ENCODE peak calls at places on chromosomes 3 and 15, in four cellular contexts. One of them, this sample, is unnamed.

GRCh38 chr3:142645236-142645793 is 49.1 kb downstream of the PLS1 start:
- DNase-seq in GM10248: no peak
- DNase-seq in choroid plexus epithelial cell: peak
- DNase-seq in bronchial epithelial cell: peak
- DNase-seq in this sample: no peak

GRCh38 chr15:50182233-50183013 is 427 bp downstream of the SLC27A2 start:
- DNase-seq in choroid plexus epithelial cell: peak
- DNase-seq in GM10248: peak
- DNase-seq in bronchial epithelial cell: no peak
- DNase-seq in this sample: no peak

GRCh38 chr15:27861171-27861570 is 237.9 kb downstream of the OCA2 start:
- DNase-seq in GM10248: no peak
- DNase-seq in choroid plexus epithelial cell: no peak
- DNase-seq in bronchial epithelial cell: no peak
- DNase-seq in this sample: no peak

GRCh38 chr3:139937674-139938279 is 2.8 kb downstream of the CLSTN2 start:
- DNase-seq in GM10248: peak
- DNase-seq in choroid plexus epithelial cell: peak
- DNase-seq in bronchial epithelial cell: peak
- DNase-seq in this sample: peak

GRCh38 chr3:127473244-127474024 is 117.1 kb downstream of the TPRA1 start:
- DNase-seq in choroid plexus epithelial cell: no peak
- DNase-seq in bronchial epithelial cell: peak
- DNase-seq in GM10248: peak
- DNase-seq in this sample: peak

GRCh38 chr3:196712514-196713413 is 587 bp downstream of the PIGX start:
- DNase-seq in choroid plexus epithelial cell: peak
- DNase-seq in bronchial epithelial cell: peak
- DNase-seq in GM10248: no peak
- DNase-seq in this sample: peak

GRCh38 chr3:57911588-57911987 is 96.6 kb upstream of the FLNB start:
- DNase-seq in bronchial epithelial cell: no peak
- DNase-seq in GM10248: no peak
- DNase-seq in choroid plexus epithelial cell: peak
- DNase-seq in this sample: no peak

GRCh38 chr3:50516048-50516871 is 12.8 kb upstream of the CACNA2D2 start:
- DNase-seq in bronchial epithelial cell: no peak
- DNase-seq in GM10248: no peak
- DNase-seq in choroid plexus epithelial cell: peak
- DNase-seq in this sample: no peak

GRCh38 chr3:25897019-25897418 is 107.1 kb downstream of the OXSM start:
- DNase-seq in bronchial epithelial cell: no peak
- DNase-seq in choroid plexus epithelial cell: peak
- DNase-seq in GM10248: peak
- DNase-seq in this sample: peak

GRCh38 chr15:28086175-28086703 is 12.9 kb downstream of the OCA2 start:
- DNase-seq in GM10248: peak
- DNase-seq in choroid plexus epithelial cell: peak
- DNase-seq in bronchial epithelial cell: peak
- DNase-seq in this sample: peak

GRCh38 chr15:45199136-45199810 is 11.5 kb upstream of the SHF start:
- DNase-seq in choroid plexus epithelial cell: no peak
- DNase-seq in bronchial epithelial cell: peak
- DNase-seq in GM10248: no peak
- DNase-seq in this sample: peak

GRCh38 chr3:31879365-31879764 is 101.7 kb downstream of the OSBPL10 start:
- DNase-seq in GM10248: no peak
- DNase-seq in choroid plexus epithelial cell: no peak
- DNase-seq in bronchial epithelial cell: no peak
- DNase-seq in this sample: no peak

GRCh38 chr3:10697918-10698317 is 118.1 kb upstream of the SLC6A11 start:
- DNase-seq in GM10248: no peak
- DNase-seq in choroid plexus epithelial cell: peak
- DNase-seq in bronchial epithelial cell: peak
- DNase-seq in this sample: no peak

GRCh38 chr3:11847035-11847394 is 330 bp upstream of the TAMM41 start:
- DNase-seq in bronchial epithelial cell: no peak
- DNase-seq in GM10248: no peak
- DNase-seq in choroid plexus epithelial cell: no peak
- DNase-seq in this sample: no peak

GRCh38 chr3:8436667-8437287 is 64.8 kb upstream of the LMCD1 start:
- DNase-seq in choroid plexus epithelial cell: no peak
- DNase-seq in GM10248: no peak
- DNase-seq in bronchial epithelial cell: no peak
- DNase-seq in this sample: no peak

GRCh38 chr3:72629191-72629611 is 219.0 kb downstream of the SHQ1 start:
- DNase-seq in choroid plexus epithelial cell: no peak
- DNase-seq in GM10248: peak
- DNase-seq in bronchial epithelial cell: peak
- DNase-seq in this sample: peak

GRCh38 chr15:30953731-30954378 is 37.6 kb downstream of the MTMR10 start:
- DNase-seq in choroid plexus epithelial cell: peak
- DNase-seq in bronchial epithelial cell: peak
- DNase-seq in GM10248: no peak
- DNase-seq in this sample: peak

GRCh38 chr3:156443079-156443478 is 111.8 kb downstream of the SSR3 start:
- DNase-seq in GM10248: no peak
- DNase-seq in bronchial epithelial cell: no peak
- DNase-seq in choroid plexus epithelial cell: no peak
- DNase-seq in this sample: no peak

DNA sequence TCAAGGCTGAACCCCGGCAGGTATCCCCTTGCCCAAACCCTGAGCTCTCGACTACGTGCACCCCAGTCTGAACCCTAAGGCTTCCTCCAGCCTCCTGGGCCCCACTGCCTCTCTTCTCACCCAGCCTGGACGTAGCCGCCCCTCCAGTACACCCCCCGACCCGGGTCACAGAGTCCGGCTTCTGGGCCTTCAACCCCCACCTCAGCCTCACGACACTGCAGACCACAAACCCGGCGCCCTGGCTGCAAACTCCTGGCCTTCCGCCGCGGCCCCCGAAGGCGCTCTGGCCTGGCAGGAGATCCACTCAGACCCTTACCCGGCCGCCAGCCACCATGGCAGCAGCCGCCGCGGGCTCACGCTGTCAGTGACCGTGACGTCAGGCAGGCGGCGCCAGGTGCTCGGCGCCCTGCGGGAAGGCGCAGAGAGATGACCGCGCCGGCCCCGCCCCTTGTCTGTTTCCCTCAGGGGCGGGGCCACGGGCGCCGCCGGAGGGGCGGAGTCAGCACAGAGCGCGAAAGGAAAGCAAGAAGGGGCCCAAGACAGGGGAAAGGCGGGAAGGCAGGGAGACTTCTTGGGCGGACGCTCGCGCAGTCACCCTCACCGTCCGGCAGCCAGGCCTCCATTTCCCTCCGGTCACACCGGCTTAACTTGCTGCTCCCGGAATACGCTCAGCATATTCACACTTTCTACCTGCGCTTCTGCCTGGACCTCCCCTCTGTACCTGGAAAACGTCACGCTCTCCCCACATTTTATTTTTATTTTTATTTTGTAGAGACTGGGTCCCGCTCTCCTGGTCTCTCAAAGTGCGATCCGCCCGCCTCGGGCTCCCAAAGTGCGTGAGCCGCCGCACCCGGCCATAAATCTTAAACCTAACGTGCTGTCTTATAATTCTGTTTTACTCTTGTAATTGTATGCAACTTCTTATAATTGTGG is at the start of gene RMDN3:
- DNase-seq in GM10248: peak
- DNase-seq in bronchial epithelial cell: peak
- DNase-seq in choroid plexus epithelial cell: peak
- DNase-seq in this sample: peak
- TF ChIP-seq CTCF in GM10248: peak
- TF ChIP-seq CTCF in bronchial epithelial cell: no peak
- TF ChIP-seq CTCF in choroid plexus epithelial cell: no peak
- TF ChIP-seq CTCF in this sample: no peak

GRCh38 chr3:28077566-28077965 is 163.9 kb upstream of the CMC1 start:
- DNase-seq in choroid plexus epithelial cell: peak
- DNase-seq in bronchial epithelial cell: peak
- DNase-seq in GM10248: no peak
- DNase-seq in this sample: no peak
- TF ChIP-seq CTCF in choroid plexus epithelial cell: peak
- TF ChIP-seq CTCF in bronchial epithelial cell: no peak
- TF ChIP-seq CTCF in GM10248: no peak
- TF ChIP-seq CTCF in this sample: no peak

DNA sequence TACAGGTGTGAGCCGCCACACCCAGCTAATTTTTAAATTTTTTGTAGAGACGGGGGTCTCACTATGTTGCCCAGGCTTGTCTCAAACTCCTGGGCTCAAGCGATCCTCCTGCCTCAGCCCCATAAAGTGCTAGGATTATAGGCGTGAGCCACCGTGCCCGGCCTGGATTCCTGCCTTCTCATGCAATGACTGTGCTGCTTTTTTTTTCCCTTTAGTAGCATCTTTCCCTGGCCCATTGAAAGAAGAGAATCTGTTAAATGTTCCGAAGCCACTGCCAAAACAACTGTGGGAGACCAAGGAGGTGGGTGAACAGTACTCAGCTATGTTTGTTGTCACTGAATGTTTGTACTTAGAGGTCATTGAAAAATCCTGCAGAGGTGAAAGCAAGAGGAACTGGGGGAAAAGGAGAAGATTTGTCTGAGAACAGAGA is 88.0 kb downstream of the CRTC3 start:
- DNase-seq in bronchial epithelial cell: no peak
- DNase-seq in GM10248: no peak
- DNase-seq in choroid plexus epithelial cell: peak
- DNase-seq in this sample: no peak
- TF ChIP-seq CTCF in bronchial epithelial cell: no peak
- TF ChIP-seq CTCF in GM10248: no peak
- TF ChIP-seq CTCF in choroid plexus epithelial cell: no peak
- TF ChIP-seq CTCF in this sample: no peak

GRCh38 chr15:72271895-72272212 is 500 bp downstream of the PARP6 start:
- DNase-seq in bronchial epithelial cell: peak
- DNase-seq in GM10248: peak
- DNase-seq in choroid plexus epithelial cell: peak
- DNase-seq in this sample: peak

GRCh38 chr15:72271221-72271620 is 1.1 kb downstream of the PARP6 start:
- DNase-seq in bronchial epithelial cell: no peak
- DNase-seq in GM10248: no peak
- DNase-seq in choroid plexus epithelial cell: no peak
- DNase-seq in this sample: no peak

GRCh38 chr15:72269739-72270138 is 2.6 kb downstream of the PARP6 start:
- DNase-seq in GM10248: no peak
- DNase-seq in choroid plexus epithelial cell: no peak
- DNase-seq in bronchial epithelial cell: no peak
- DNase-seq in this sample: no peak

GRCh38 chr15:72272213-72272996 is at the start of gene PARP6:
- DNase-seq in bronchial epithelial cell: peak
- DNase-seq in choroid plexus epithelial cell: peak
- DNase-seq in GM10248: peak
- DNase-seq in this sample: peak

GRCh38 chr15:72272997-72273352 is 621 bp upstream of the PARP6 start:
- DNase-seq in choroid plexus epithelial cell: no peak
- DNase-seq in GM10248: no peak
- DNase-seq in bronchial epithelial cell: no peak
- DNase-seq in this sample: no peak
- TF ChIP-seq CTCF in choroid plexus epithelial cell: no peak
- TF ChIP-seq CTCF in GM10248: no peak
- TF ChIP-seq CTCF in bronchial epithelial cell: no peak
- TF ChIP-seq CTCF in this sample: no peak

This sample was measured in GM12865.